ENCODE peak calls at places on chromosomes 2 and 18, in five cellular contexts. B, Y, V, I and N are unnamed samples.

GRCh38 chr2:230814616-230815015 is 50.1 kb upstream of the ITM2C start:
- DNase-seq in B (no peak), Y (no peak), V (no peak), I (no peak), N (no peak)

GRCh38 chr18:36680042-36680441 is 148.8 kb downstream of the TPGS2 start:
- DNase-seq in B (no peak), Y (no peak), V (no peak), I (no peak), N (no peak)

GRCh38 chr18:43420950-43421349 is 143.7 kb upstream of the SYT4 start:
- DNase-seq in B (no peak), Y (no peak), V (no peak), I (no peak), N (no peak)

GRCh38 chr2:239667431-239667985 is 266.7 kb upstream of the HDAC4 start:
- DNase-seq in B (peak; percentile 10), Y (no peak), V (no peak), I (no peak), N (no peak)

GRCh38 chr2:182717451-182718215 is 1.6 kb downstream of the DNAJC10 start:
- DNase-seq in B (no peak), Y (no peak), V (no peak), I (peak; percentile 17), N (no peak)

GRCh38 chr18:34965108-34965507 is 76.1 kb upstream of the MAPRE2 start:
- DNase-seq in B (no peak), Y (no peak), V (no peak), I (no peak), N (no peak)

GRCh38 chr18:24914148-24914525 is 437.8 kb downstream of the ZNF521 start:
- DNase-seq in B (no peak), Y (no peak), V (no peak), I (no peak), N (no peak)

GRCh38 chr2:100818003-100818605 is 1.8 kb upstream of the NPAS2 start:
- DNase-seq in B (no peak), Y (no peak), V (no peak), I (peak; percentile 65), N (no peak)